ENCODE peak calls at places on chromosomes 4 and X, in nine cellular contexts. E, U, F, X, G, M, C, W and S are unnamed samples.

GRCh38 chrX:53714580-53715335 is 28.2 kb upstream of the HUWE1 start:
- DNase-seq in E (peak), U (no peak), F (peak), X (no peak), G (peak), M (no peak), C (peak), W (peak), S (peak)

GRCh38 chrX:107714196-107714811 is 61.3 kb downstream of the TSC22D3 start:
- DNase-seq in E (peak), U (no peak), F (peak), X (no peak), G (no peak), M (no peak), C (no peak), W (no peak), S (peak)

GRCh38 chr4:23614284-23614892 is 275.5 kb downstream of the PPARGC1A start:
- DNase-seq in E (no peak), U (no peak), F (no peak), X (no peak), G (peak), M (no peak), C (no peak), W (peak), S (peak)

GRCh38 chr4:121072080-121072835 is at the start of gene NDNF:
- DNase-seq in E (peak), U (peak), F (peak), X (peak), G (no peak), M (peak), C (peak), W (no peak), S (peak)

GRCh38 chr4:129929052-129929451 is 833.1 kb downstream of the C4orf33 start:
- DNase-seq in E (no peak), U (no peak), F (no peak), X (no peak), G (no peak), M (no peak), C (no peak), W (peak), S (no peak)

GRCh38 chrX:30935985-30936384 is 46.9 kb upstream of the TAB3 start:
- DNase-seq in E (no peak), U (peak), F (no peak), X (peak), G (no peak), M (no peak), C (no peak), W (peak), S (peak)

GRCh38 chr4:57911203-57911602 is 801.0 kb upstream of the IGFBP7 start:
- DNase-seq in E (no peak), U (peak), F (no peak), X (no peak), G (no peak), M (no peak), C (no peak), W (no peak), S (no peak)

GRCh38 chrX:49710744-49711319 is 15.0 kb upstream of the PAGE1 start:
- DNase-seq in E (no peak), U (no peak), F (no peak), X (no peak), G (no peak), M (no peak), C (no peak), W (no peak), S (no peak)

GRCh38 chr4:54484361-54484760 is 173.4 kb upstream of the KIT start:
- DNase-seq in E (no peak), U (no peak), F (no peak), X (no peak), G (no peak), M (no peak), C (no peak), W (no peak), S (no peak)

GRCh38 chr4:79402452-79402851 is 5.6 kb downstream of the GK2 start:
- DNase-seq in E (no peak), U (no peak), F (no peak), X (no peak), G (no peak), M (no peak), C (no peak), W (no peak), S (no peak)

GRCh38 chrX:21974011-21974385 is 33.5 kb downstream of the SMS start:
- DNase-seq in E (no peak), U (no peak), F (no peak), X (peak), G (no peak), M (no peak), C (no peak), W (no peak), S (no peak)

GRCh38 chr4:52837716-52838558 is 24.2 kb upstream of the RASL11B start:
- DNase-seq in E (no peak), U (no peak), F (no peak), X (peak), G (no peak), M (no peak), C (no peak), W (no peak), S (peak)

GRCh38 chr4:85823295-85823694 is 348.3 kb downstream of the ARHGAP24 start:
- DNase-seq in E (no peak), U (no peak), F (no peak), X (no peak), G (no peak), M (no peak), C (no peak), W (no peak), S (peak)

GRCh38 chrX:105706041-105706440 is 116.3 kb upstream of the NRK start:
- DNase-seq in E (no peak), U (no peak), F (no peak), X (peak), G (no peak), M (no peak), C (no peak), W (no peak), S (peak)

GRCh38 chr4:84493092-84493850 is 5.8 kb downstream of the NKX6-1 start:
- DNase-seq in E (no peak), U (peak), F (no peak), X (no peak), G (no peak), M (no peak), C (no peak), W (no peak), S (no peak)

GRCh38 chr4:70859066-70859465 is 19.4 kb upstream of the GRSF1 start:
- DNase-seq in E (no peak), U (no peak), F (no peak), X (peak), G (no peak), M (no peak), C (no peak), W (no peak), S (no peak)

GRCh38 chrX:11996810-11997209 is 141.5 kb upstream of the FRMPD4 start:
- DNase-seq in E (no peak), U (no peak), F (no peak), X (no peak), G (no peak), M (no peak), C (no peak), W (no peak), S (no peak)